ENCODE peak calls at places on chromosomes 2 and 18, in ten cellular contexts. J, S, G, N, X, U, F, I, Z and T are unnamed samples.

GRCh38 chr2:39503277-39503676 is 66.2 kb upstream of the MAP4K3 start:
- DNase-seq in J (no peak), I (no peak), Z (no peak), G (no peak), U (no peak), X (no peak), N (no peak), F (no peak), S (no peak), T (no peak)

GRCh38 chr2:157938556-157938955 is 62.4 kb upstream of the ACVR1 start:
- DNase-seq in Z (no peak), N (no peak), I (no peak), X (no peak), J (no peak), G (no peak), S (no peak), U (no peak), F (no peak), T (no peak)

GRCh38 chr2:70258532-70258875 is 567 bp downstream of the PCYOX1 start:
- DNase-seq in J (peak; percentile 71), U (no peak), X (no peak), F (no peak), N (no peak), S (peak; percentile 39), Z (no peak), I (no peak), G (peak; percentile 41), T (no peak)

GRCh38 chr2:25707927-25708326 is 34.5 kb upstream of the DTNB start:
- DNase-seq in I (no peak), X (no peak), G (no peak), F (no peak), Z (no peak), J (no peak), S (no peak), N (no peak), U (no peak), T (no peak)

GRCh38 chr2:105470979-105471378 is 72.1 kb upstream of the FHL2 start:
- DNase-seq in U (no peak), S (no peak), Z (no peak), I (no peak), N (no peak), F (no peak), X (no peak), G (no peak), J (peak; percentile 36), T (no peak)

GRCh38 chr2:74540291-74540690 is 10.6 kb downstream of the HTRA2 start:
- DNase-seq in F (no peak), U (no peak), X (no peak), S (no peak), G (peak; percentile 88), N (no peak), Z (no peak), I (no peak), J (peak; percentile 90), T (no peak)

GRCh38 chr2:61461404-61461803 is 9.5 kb downstream of the USP34 start:
- DNase-seq in G (no peak), F (no peak), N (no peak), S (no peak), Z (no peak), I (no peak), X (no peak), J (no peak), U (no peak), T (no peak)

GRCh38 chr18:51266736-51267135 is 69.3 kb upstream of the MEX3C start:
- DNase-seq in G (no peak), I (no peak), X (no peak), N (no peak), Z (no peak), F (no peak), S (no peak), U (no peak), J (no peak), T (no peak)

GRCh38 chr2:60972889-60973656 is 44.4 kb upstream of the PEX13 start:
- DNase-seq in G (no peak), U (no peak), J (no peak), F (no peak), I (no peak), X (no peak), N (no peak), Z (no peak), S (no peak), T (no peak)

GRCh38 chr2:175166216-175166824 is 1.7 kb downstream of the ATF2 start:
- DNase-seq in F (no peak), N (no peak), Z (no peak), S (peak; percentile 45), U (no peak), I (no peak), J (no peak), G (no peak), X (no peak), T (no peak)

GRCh38 chr2:220224711-220225519 is 597.5 kb downstream of the SLC4A3 start:
- DNase-seq in I (no peak), X (no peak), Z (no peak), N (no peak), G (peak; percentile 60), J (no peak), F (no peak), U (no peak), S (no peak), T (no peak)

GRCh38 chr2:55620123-55620779 is 2.8 kb upstream of the PPP4R3B start:
- DNase-seq in X (no peak), J (no peak), I (no peak), S (peak; percentile 68), Z (no peak), G (no peak), F (no peak), U (no peak), N (no peak), T (no peak)

GRCh38 chr18:60277855-60278480 is 94.6 kb downstream of the MC4R start:
- DNase-seq in U (no peak), I (no peak), J (no peak), G (no peak), F (no peak), N (no peak), Z (no peak), S (peak; percentile 1), X (no peak), T (no peak)

GRCh38 chr18:36942264-36942663 is 113.3 kb downstream of the KIAA1328 start:
- DNase-seq in Z (no peak), U (peak; percentile 22), X (no peak), F (no peak), N (no peak), J (no peak), S (peak; percentile 57), I (no peak), G (peak; percentile 25), T (no peak)

GRCh38 chr18:22199005-22199404 is 29.6 kb downstream of the GATA6 start:
- DNase-seq in X (no peak), G (no peak), S (no peak), Z (no peak), F (no peak), J (no peak), U (no peak), I (no peak), N (no peak), T (no peak)

GRCh38 chr2:9101763-9102425 is 98.4 kb upstream of the MBOAT2 start:
- DNase-seq in X (no peak), G (no peak), I (no peak), U (no peak), Z (no peak), J (no peak), N (no peak), S (no peak), F (no peak), T (no peak)